ENCODE peak calls at places on chromosomes 7 and 10, in nine cellular contexts. N, C, O, P, V, X, E, F and Z are unnamed samples.

GRCh38 chr10:29228586-29228985 is 60.3 kb upstream of the LYZL1 start:
- DNase-seq in V (no peak), X (no peak), P (no peak), E (no peak), F (no peak), O (no peak), C (no peak), N (no peak), Z (no peak)

GRCh38 chr7:15291707-15292106 is 270.1 kb downstream of the AGMO start:
- DNase-seq in F (no peak), X (no peak), O (no peak), N (peak; percentile 7), V (no peak), P (no peak), E (no peak), C (no peak), Z (no peak)

GRCh38 chr7:22147868-22148267 is 202.2 kb upstream of the CDCA7L start:
- DNase-seq in N (no peak), F (no peak), E (no peak), X (no peak), P (no peak), C (no peak), V (no peak), O (no peak), Z (no peak)

GRCh38 chr10:103525901-103526300 is 32.4 kb downstream of the NEURL1 start:
- DNase-seq in F (no peak), X (no peak), E (no peak), C (no peak), V (no peak), O (no peak), P (no peak), N (no peak), Z (no peak)

GRCh38 chr10:70328018-70328417 is 44.2 kb upstream of the NPFFR1 start:
- DNase-seq in P (no peak), V (no peak), C (no peak), O (no peak), N (no peak), X (no peak), E (no peak), F (no peak), Z (no peak)

GRCh38 chr10:48903151-48903550 is 36.5 kb downstream of the LRRC18 start:
- DNase-seq in P (no peak), E (no peak), V (no peak), C (no peak), F (no peak), X (no peak), O (no peak), N (no peak), Z (no peak)

GRCh38 chr10:72883861-72884260 is 9.7 kb upstream of the OIT3 start:
- DNase-seq in X (peak; percentile 16), N (no peak), F (no peak), C (no peak), E (no peak), V (no peak), O (no peak), P (no peak), Z (no peak)

GRCh38 chr10:102785818-102786217 is 42.1 kb downstream of the WBP1L start:
- DNase-seq in P (no peak), E (no peak), V (no peak), N (no peak), O (no peak), F (no peak), X (no peak), C (no peak), Z (no peak)

GRCh38 chr10:114404171-114405010 is at the start of gene AFAP1L2:
- DNase-seq in E (peak; percentile 60), X (no peak), C (peak; percentile 64), V (peak; percentile 77), O (peak; percentile 26), P (peak; percentile 65), F (no peak), N (peak; percentile 63), Z (no peak)

GRCh38 chr7:84677386-84677785 is 482.8 kb upstream of the SEMA3A start:
- DNase-seq in P (no peak), O (no peak), N (no peak), X (no peak), C (no peak), V (no peak), E (no peak), F (peak; percentile 13), Z (no peak)

GRCh38 chr10:125161570-125162139 is 1.3 kb upstream of the CTBP2 start:
- DNase-seq in C (peak; percentile 42), P (no peak), F (no peak), O (no peak), E (no peak), N (no peak), V (peak; percentile 87), X (peak; percentile 51), Z (no peak)

GRCh38 chr10:24417053-24417452 is 208.1 kb downstream of the KIAA1217 start:
- DNase-seq in N (no peak), E (no peak), F (no peak), O (no peak), P (no peak), V (no peak), X (no peak), C (no peak), Z (no peak)

GRCh38 chr10:24419067-24419466 is 210.1 kb downstream of the KIAA1217 start:
- DNase-seq in E (no peak), V (no peak), F (no peak), O (no peak), P (no peak), X (no peak), C (no peak), N (no peak), Z (no peak)

GRCh38 chr10:24416248-24416647 is 207.3 kb downstream of the KIAA1217 start:
- DNase-seq in F (no peak), C (no peak), E (peak; percentile 42), O (no peak), X (no peak), P (no peak), N (no peak), V (no peak), Z (no peak)

GRCh38 chr10:24415455-24416169 is 206.7 kb downstream of the KIAA1217 start:
- DNase-seq in N (peak; percentile 32), E (peak; percentile 94), F (no peak), X (no peak), V (peak; percentile 76), C (peak; percentile 11), P (no peak), O (no peak), Z (no peak)

DNA sequence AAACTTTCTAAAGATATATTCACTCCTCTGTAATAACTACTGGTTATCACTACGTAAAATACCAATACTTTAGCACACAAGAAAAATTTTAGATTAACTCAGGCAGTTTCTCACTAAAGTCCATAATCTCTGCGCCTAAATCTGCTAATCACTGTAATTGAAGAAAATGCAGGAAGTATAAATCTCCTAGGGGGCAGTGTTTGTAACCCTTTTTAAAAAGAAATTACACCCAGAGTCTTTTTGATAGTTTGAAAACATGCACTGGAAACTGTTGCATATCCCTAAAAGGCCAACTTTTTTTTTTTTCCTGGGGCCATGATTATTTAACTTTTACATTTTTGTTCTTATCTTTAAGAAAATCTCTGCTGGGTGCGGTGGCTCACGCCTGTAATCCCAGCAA is 209.6 kb downstream of the KIAA1217 start:
- DNase-seq in F (no peak), O (no peak), E (no peak), V (no peak), C (no peak), X (no peak), N (no peak), P (no peak), Z (no peak)
- TF ChIP-seq CTCF in F (no peak), O (no peak), E (no peak), V (peak; percentile 11), C (no peak), X (peak; percentile 59), N (peak; percentile 23), P (peak; percentile 12), Z (peak; percentile 20)

DNA sequence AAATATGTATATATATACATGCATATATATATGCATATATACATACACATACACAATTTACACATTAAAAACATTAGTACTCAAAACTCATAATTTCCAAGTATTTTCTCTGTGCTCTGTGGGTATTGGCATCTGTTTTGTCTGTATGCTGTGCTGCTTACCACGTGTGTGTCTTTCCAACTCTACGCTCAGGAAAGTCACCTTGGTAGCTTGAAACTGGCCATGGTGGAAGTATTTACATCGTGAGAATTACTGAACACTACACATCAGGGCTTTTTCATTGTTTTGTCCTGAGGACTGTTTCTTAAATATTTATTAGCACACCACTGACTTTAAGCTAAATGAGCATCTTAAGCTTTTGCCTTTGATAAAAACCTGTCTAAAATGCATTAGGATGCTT is 79.6 kb downstream of the CREM start:
- DNase-seq in N (no peak), P (no peak), C (no peak), V (no peak), F (no peak), X (no peak), O (no peak), E (no peak), Z (no peak)
- TF ChIP-seq CTCF in N (no peak), P (no peak), C (no peak), V (no peak), F (no peak), X (no peak), O (no peak), E (no peak), Z (no peak)

GRCh38 chr10:30493609-30494530 is 59.9 kb downstream of the MAP3K8 start:
- DNase-seq in P (no peak), V (peak; percentile 73), X (no peak), C (no peak), N (no peak), O (no peak), F (no peak), E (no peak), Z (peak; percentile 7)
- TF ChIP-seq CTCF in P (no peak), V (no peak), X (no peak), C (no peak), N (peak; percentile 16), O (no peak), F (no peak), E (no peak), Z (no peak)

GRCh38 chr7:114977277-114977676 is 55.4 kb downstream of the MDFIC start:
- DNase-seq in F (no peak), C (no peak), N (peak; percentile 7), V (no peak), P (no peak), O (no peak), E (no peak), X (no peak), Z (no peak)
- TF ChIP-seq CTCF in F (no peak), C (no peak), N (no peak), V (no peak), P (no peak), O (no peak), E (no peak), X (no peak), Z (no peak)

GRCh38 chr7:8702807-8703206 is 269.4 kb downstream of the NXPH1 start:
- DNase-seq in V (no peak), N (peak; percentile 17), P (no peak), C (no peak), O (no peak), E (no peak), X (no peak), F (no peak), Z (no peak)
- TF ChIP-seq CTCF in V (no peak), N (peak; percentile 43), P (no peak), C (no peak), O (no peak), E (no peak), X (no peak), F (no peak), Z (no peak)